ENCODE peak calls at places on chromosomes 1 and 21, in seven cellular contexts. One of them, this sample, is unnamed.
A peak's percentile ranks its signal among the peaks of the same experiment; 100 is the strongest.

GRCh38 chr1:230113605-230114241 is 46.7 kb downstream of the GALNT2 start:
- DNase-seq in MM.1S: no peak
- DNase-seq in PC-3: peak; percentile 93
- DNase-seq in GM23248: peak; percentile 97
- DNase-seq in PC-9: no peak
- DNase-seq in HCT116: no peak
- DNase-seq in GM23338: no peak
- DNase-seq in this sample: peak; percentile 48

GRCh38 chr1:41861509-41862410 is 57.0 kb downstream of the HIVEP3 start:
- DNase-seq in PC-3: peak; percentile 85
- DNase-seq in MM.1S: no peak
- DNase-seq in GM23338: no peak
- DNase-seq in GM23248: peak; percentile 23
- DNase-seq in HCT116: no peak
- DNase-seq in PC-9: peak; percentile 70
- DNase-seq in this sample: no peak

GRCh38 chr1:28864695-28865094 is 49.7 kb upstream of the EPB41 start:
- DNase-seq in GM23338: no peak
- DNase-seq in PC-3: no peak
- DNase-seq in HCT116: no peak
- DNase-seq in PC-9: no peak
- DNase-seq in MM.1S: no peak
- DNase-seq in GM23248: no peak
- DNase-seq in this sample: no peak

GRCh38 chr21:45224189-45224938 is 63.3 kb downstream of the POFUT2 start:
- DNase-seq in HCT116: no peak
- DNase-seq in GM23248: no peak
- DNase-seq in PC-9: no peak
- DNase-seq in MM.1S: no peak
- DNase-seq in PC-3: no peak
- DNase-seq in GM23338: no peak
- DNase-seq in this sample: peak; percentile 55

GRCh38 chr1:221897312-221897711 is 155.4 kb upstream of the DUSP10 start:
- DNase-seq in GM23248: peak; percentile 35
- DNase-seq in PC-9: peak; percentile 68
- DNase-seq in PC-3: peak; percentile 65
- DNase-seq in MM.1S: no peak
- DNase-seq in GM23338: no peak
- DNase-seq in HCT116: no peak
- DNase-seq in this sample: no peak

GRCh38 chr21:36646645-36647044 is 52.3 kb upstream of the SIM2 start:
- DNase-seq in PC-3: no peak
- DNase-seq in MM.1S: no peak
- DNase-seq in HCT116: no peak
- DNase-seq in GM23338: no peak
- DNase-seq in PC-9: no peak
- DNase-seq in GM23248: no peak
- DNase-seq in this sample: no peak

GRCh38 chr1:171441278-171441677 is 44.1 kb upstream of the PRRC2C start:
- DNase-seq in GM23338: no peak
- DNase-seq in HCT116: no peak
- DNase-seq in PC-3: peak; percentile 99
- DNase-seq in PC-9: no peak
- DNase-seq in GM23248: peak; percentile 87
- DNase-seq in MM.1S: no peak
- DNase-seq in this sample: no peak

GRCh38 chr1:8908388-8909151 is 30.1 kb upstream of the ENO1 start:
- DNase-seq in MM.1S: no peak
- DNase-seq in GM23338: no peak
- DNase-seq in GM23248: peak; percentile 38
- DNase-seq in HCT116: no peak
- DNase-seq in PC-9: no peak
- DNase-seq in PC-3: no peak
- DNase-seq in this sample: no peak

GRCh38 chr1:215595231-215595630 is 28.1 kb downstream of the KCTD3 start:
- DNase-seq in PC-9: peak; percentile 62
- DNase-seq in MM.1S: no peak
- DNase-seq in GM23248: peak; percentile 33
- DNase-seq in PC-3: peak; percentile 65
- DNase-seq in HCT116: peak; percentile 8
- DNase-seq in GM23338: no peak
- DNase-seq in this sample: no peak

GRCh38 chr1:39080269-39080826 is 54.2 kb downstream of the NDUFS5 start:
- DNase-seq in HCT116: no peak
- DNase-seq in PC-9: no peak
- DNase-seq in PC-3: no peak
- DNase-seq in GM23248: no peak
- DNase-seq in GM23338: no peak
- DNase-seq in MM.1S: no peak
- DNase-seq in this sample: no peak

GRCh38 chr1:27830621-27831424 is at the start of gene PPP1R8:
- DNase-seq in GM23248: peak; percentile 99
- DNase-seq in HCT116: peak; percentile 91
- DNase-seq in MM.1S: peak; percentile 98
- DNase-seq in PC-9: peak; percentile 87
- DNase-seq in PC-3: peak; percentile 98
- DNase-seq in GM23338: peak; percentile 99
- DNase-seq in this sample: peak; percentile 98

GRCh38 chr1:2334883-2335534 is 56.3 kb downstream of the MORN1 start:
- DNase-seq in GM23338: no peak
- DNase-seq in MM.1S: peak; percentile 23
- DNase-seq in GM23248: no peak
- DNase-seq in PC-9: no peak
- DNase-seq in PC-3: peak; percentile 93
- DNase-seq in HCT116: no peak
- DNase-seq in this sample: no peak
- TF ChIP-seq EZH2 in GM23338: no peak
- TF ChIP-seq EZH2 in MM.1S: no peak
- TF ChIP-seq EZH2 in GM23248: no peak
- TF ChIP-seq EZH2 in PC-9: no peak
- TF ChIP-seq EZH2 in PC-3: no peak
- TF ChIP-seq EZH2 in HCT116: no peak
- TF ChIP-seq EZH2 in this sample: no peak

GRCh38 chr1:183032122-183032921 is 9.1 kb downstream of the LAMC1 start:
- DNase-seq in MM.1S: no peak
- DNase-seq in PC-9: peak; percentile 45
- DNase-seq in GM23338: no peak
- DNase-seq in HCT116: no peak
- DNase-seq in GM23248: no peak
- DNase-seq in PC-3: peak; percentile 55
- DNase-seq in this sample: no peak

GRCh38 chr1:183027031-183027430 is 3.8 kb downstream of the LAMC1 start:
- DNase-seq in PC-3: no peak
- DNase-seq in GM23338: no peak
- DNase-seq in GM23248: peak; percentile 60
- DNase-seq in MM.1S: no peak
- DNase-seq in HCT116: no peak
- DNase-seq in PC-9: no peak
- DNase-seq in this sample: no peak

GRCh38 chr1:183027791-183028190 is 4.6 kb downstream of the LAMC1 start:
- DNase-seq in HCT116: no peak
- DNase-seq in PC-9: no peak
- DNase-seq in GM23248: no peak
- DNase-seq in MM.1S: no peak
- DNase-seq in GM23338: no peak
- DNase-seq in PC-3: no peak
- DNase-seq in this sample: no peak

GRCh38 chr1:183030053-183030452 is 6.8 kb downstream of the LAMC1 start:
- DNase-seq in HCT116: no peak
- DNase-seq in GM23248: peak; percentile 76
- DNase-seq in MM.1S: no peak
- DNase-seq in GM23338: no peak
- DNase-seq in PC-3: peak; percentile 71
- DNase-seq in PC-9: peak; percentile 73
- DNase-seq in this sample: peak; percentile 48

GRCh38 chr1:183029591-183030000 is 6.4 kb downstream of the LAMC1 start:
- DNase-seq in HCT116: no peak
- DNase-seq in PC-3: peak; percentile 75
- DNase-seq in GM23338: no peak
- DNase-seq in PC-9: peak; percentile 83
- DNase-seq in MM.1S: no peak
- DNase-seq in GM23248: peak; percentile 92
- DNase-seq in this sample: peak; percentile 43
- H3K79me2 ChIP-seq in HCT116: peaks cover 83% of the 10 kb centered on the region
- H3K79me2 ChIP-seq in PC-3: peaks cover 100% of the 10 kb centered on the region
- H3K79me2 ChIP-seq in GM23338: peaks cover 92% of the 10 kb centered on the region
- H3K79me2 ChIP-seq in PC-9: peaks cover 100% of the 10 kb centered on the region
- H3K79me2 ChIP-seq in MM.1S: no peaks in the 10 kb centered on the region
- H3K79me2 ChIP-seq in GM23248: peaks cover 100% of the 10 kb centered on the region
- H3K79me2 ChIP-seq in this sample: peaks cover 97% of the 10 kb centered on the region

GRCh38 chr1:78168306-78168705 is 122.5 kb downstream of the GIPC2 start:
- DNase-seq in GM23338: no peak
- DNase-seq in PC-9: no peak
- DNase-seq in PC-3: no peak
- DNase-seq in HCT116: no peak
- DNase-seq in GM23248: peak; percentile 59
- DNase-seq in MM.1S: no peak
- DNase-seq in this sample: no peak
- H3K9me2 ChIP-seq in GM23338: no peaks in the 10 kb centered on the region
- H3K9me2 ChIP-seq in PC-9: no peaks in the 10 kb centered on the region
- H3K9me2 ChIP-seq in PC-3: no peaks in the 10 kb centered on the region
- H3K9me2 ChIP-seq in HCT116: no peaks in the 10 kb centered on the region
- H3K9me2 ChIP-seq in GM23248: no peaks in the 10 kb centered on the region
- H3K9me2 ChIP-seq in MM.1S: no peaks in the 10 kb centered on the region
- H3K9me2 ChIP-seq in this sample: no peaks in the 10 kb centered on the region

GRCh38 chr21:42091899-42092508 is 20.9 kb downstream of the UMODL1 start:
- DNase-seq in MM.1S: no peak
- DNase-seq in HCT116: no peak
- DNase-seq in PC-3: no peak
- DNase-seq in GM23338: peak; percentile 41
- DNase-seq in PC-9: no peak
- DNase-seq in GM23248: no peak
- DNase-seq in this sample: no peak
- TF ChIP-seq EZH2 in MM.1S: no peak
- TF ChIP-seq EZH2 in HCT116: no peak
- TF ChIP-seq EZH2 in PC-3: no peak
- TF ChIP-seq EZH2 in GM23338: no peak
- TF ChIP-seq EZH2 in PC-9: no peak
- TF ChIP-seq EZH2 in GM23248: no peak
- TF ChIP-seq EZH2 in this sample: no peak

GRCh38 chr1:212284744-212285684 is at the start of gene PPP2R5A:
- DNase-seq in GM23248: peak; percentile 100
- DNase-seq in PC-9: peak; percentile 96
- DNase-seq in MM.1S: peak; percentile 100
- DNase-seq in HCT116: peak; percentile 98
- DNase-seq in PC-3: peak; percentile 100
- DNase-seq in GM23338: peak; percentile 99
- DNase-seq in this sample: peak; percentile 99
- H3K79me2 ChIP-seq in GM23248: peaks cover 41% of the 10 kb centered on the region
- H3K79me2 ChIP-seq in PC-9: peaks cover 39% of the 10 kb centered on the region
- H3K79me2 ChIP-seq in MM.1S: peaks cover 39% of the 10 kb centered on the region
- H3K79me2 ChIP-seq in HCT116: peaks cover 41% of the 10 kb centered on the region
- H3K79me2 ChIP-seq in PC-3: peaks cover 41% of the 10 kb centered on the region
- H3K79me2 ChIP-seq in GM23338: peaks cover 36% of the 10 kb centered on the region
- H3K79me2 ChIP-seq in this sample: peaks cover 40% of the 10 kb centered on the region

DNA sequence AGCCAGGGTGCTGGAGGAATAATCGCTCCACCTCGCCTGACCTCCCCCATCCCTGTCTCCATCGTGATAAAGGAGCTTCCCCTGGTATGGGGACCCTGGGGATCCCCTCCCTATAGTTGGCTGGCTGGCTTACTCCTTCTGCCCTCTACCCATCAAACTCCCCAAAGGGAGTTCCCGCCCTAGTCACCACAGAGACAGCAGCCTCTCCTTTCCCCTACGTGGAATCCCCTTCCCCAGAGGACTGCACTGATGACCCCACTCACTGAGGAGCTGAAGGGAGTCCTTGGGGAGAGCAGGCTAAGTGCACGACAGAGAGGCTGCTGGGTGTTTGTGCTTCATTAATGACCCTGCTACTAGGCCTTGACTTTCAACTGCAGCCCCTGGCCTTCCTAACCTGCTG is 1.9 kb downstream of the CADM3 start:
- DNase-seq in HCT116: no peak
- DNase-seq in GM23248: no peak
- DNase-seq in GM23338: no peak
- DNase-seq in PC-3: no peak
- DNase-seq in PC-9: no peak
- DNase-seq in MM.1S: no peak
- DNase-seq in this sample: no peak
- H3K9me2 ChIP-seq in HCT116: no peaks in the 10 kb centered on the region
- H3K9me2 ChIP-seq in GM23248: no peaks in the 10 kb centered on the region
- H3K9me2 ChIP-seq in GM23338: no peaks in the 10 kb centered on the region
- H3K9me2 ChIP-seq in PC-3: no peaks in the 10 kb centered on the region
- H3K9me2 ChIP-seq in PC-9: no peaks in the 10 kb centered on the region
- H3K9me2 ChIP-seq in MM.1S: no peaks in the 10 kb centered on the region
- H3K9me2 ChIP-seq in this sample: no peaks in the 10 kb centered on the region

DNA sequence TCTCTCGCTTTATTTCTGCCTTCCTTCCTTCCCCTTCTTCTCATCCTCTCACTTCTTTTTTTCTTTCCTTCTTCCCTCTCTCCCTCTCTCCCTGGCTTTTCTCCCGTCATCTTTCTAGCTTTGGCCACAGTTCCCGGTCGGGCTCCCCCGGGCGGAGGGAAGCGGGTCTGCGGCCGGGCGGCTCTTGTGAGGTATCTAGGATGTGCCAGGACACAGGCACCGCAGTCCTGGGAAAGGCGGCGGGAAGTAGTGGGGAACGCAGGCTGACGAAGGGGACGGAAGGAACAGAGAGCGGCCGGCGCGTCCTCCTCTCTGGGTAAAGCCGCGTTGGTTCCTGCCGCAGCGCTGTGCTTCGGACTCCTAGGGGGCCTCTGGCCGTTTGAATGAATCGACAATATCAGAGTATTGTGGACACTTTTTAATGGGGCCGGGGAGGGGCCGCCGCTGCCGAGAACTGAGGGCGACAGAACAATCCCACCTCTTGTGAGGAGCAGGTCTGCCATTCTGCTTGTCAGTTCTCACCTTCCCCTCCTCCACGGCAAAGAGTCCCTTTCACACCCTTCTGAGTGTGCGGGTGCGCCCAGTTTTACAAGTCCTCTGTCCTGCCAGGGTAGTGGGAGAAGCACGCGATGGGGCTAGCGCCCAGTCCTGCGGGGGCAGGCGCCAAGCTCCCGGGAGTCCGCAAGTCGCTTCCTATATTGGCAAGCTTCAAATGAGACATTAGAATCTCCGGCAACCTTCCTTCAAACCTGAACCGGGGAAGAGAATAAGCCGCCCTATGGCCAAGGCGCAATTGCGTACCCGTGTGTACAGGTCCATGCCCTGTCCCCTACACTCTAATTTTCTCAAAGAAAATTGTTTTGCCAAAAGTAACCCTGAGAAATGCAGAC is 1.1 kb upstream of the LHX9 start:
- DNase-seq in GM23248: peak; percentile 72
- DNase-seq in GM23338: peak; percentile 95
- DNase-seq in PC-9: peak; percentile 64
- DNase-seq in MM.1S: peak; percentile 27
- DNase-seq in PC-3: peak; percentile 79
- DNase-seq in HCT116: peak; percentile 53
- DNase-seq in this sample: peak; percentile 76
- TF ChIP-seq EZH2 in GM23248: no peak
- TF ChIP-seq EZH2 in GM23338: peak; percentile 91
- TF ChIP-seq EZH2 in PC-9: no peak
- TF ChIP-seq EZH2 in MM.1S: no peak
- TF ChIP-seq EZH2 in PC-3: no peak
- TF ChIP-seq EZH2 in HCT116: no peak
- TF ChIP-seq EZH2 in this sample: peak; percentile 97